ENCODE peak calls at places on chromosomes 2 and 18, in five cellular contexts. W, T, L, M and C are unnamed samples.

GRCh38 chr2:165193178-165193777 is 10.6 kb downstream of the SCN3A start:
- DNase-seq in M (no peak), W (no peak), L (no peak), T (no peak), C (no peak)

GRCh38 chr2:213451542-213452256 is 167.4 kb downstream of the SPAG16 start:
- DNase-seq in W (no peak), T (no peak), M (no peak), L (no peak), C (no peak)

GRCh38 chr2:97664636-97664970 is 759 bp upstream of the ACTR1B start:
- DNase-seq in L (no peak), W (no peak), T (no peak), M (peak), C (no peak)

GRCh38 chr2:185658766-185659165 is 79.8 kb upstream of the FSIP2 start:
- DNase-seq in M (no peak), L (peak), W (no peak), T (no peak), C (no peak)

GRCh38 chr2:213202006-213202405 is 50.6 kb upstream of the IKZF2 start:
- DNase-seq in L (no peak), W (no peak), T (no peak), M (peak), C (no peak)

GRCh38 chr18:55096261-55097026 is 137.2 kb upstream of the CCDC68 start:
- DNase-seq in L (peak), T (no peak), W (no peak), M (peak), C (no peak)

GRCh38 chr2:72973566-72974435 is 56.5 kb downstream of the EMX1 start:
- DNase-seq in L (peak), T (peak), M (peak), W (no peak), C (no peak)

GRCh38 chr2:112958428-112959108 is 19.2 kb upstream of the IL36G start:
- DNase-seq in L (peak), M (peak), W (no peak), T (peak), C (peak)

GRCh38 chr18:75824661-75825060 is 397.2 kb upstream of the SMIM21 start:
- DNase-seq in L (no peak), M (no peak), W (no peak), T (no peak), C (no peak)

GRCh38 chr2:105907159-105907558 is 162.4 kb downstream of the NCK2 start:
- DNase-seq in L (no peak), W (no peak), M (no peak), T (no peak), C (no peak)

GRCh38 chr2:130756041-130756720 is 841 bp downstream of the AMER3 start:
- DNase-seq in W (no peak), T (peak), M (no peak), L (no peak), C (peak)

GRCh38 chr2:58856100-58856499 is 615.0 kb upstream of the FANCL start:
- DNase-seq in L (no peak), W (no peak), T (no peak), M (no peak), C (no peak)

GRCh38 chr2:186780701-186781316 is 68.2 kb downstream of the ZSWIM2 start:
- DNase-seq in M (peak), T (no peak), L (peak), W (no peak), C (no peak)

GRCh38 chr2:19120941-19121750 is 237.3 kb downstream of the OSR1 start:
- DNase-seq in M (no peak), T (no peak), L (peak), W (peak), C (no peak)

GRCh38 chr18:35692866-35693265 is 111.3 kb downstream of the GALNT1 start:
- DNase-seq in T (no peak), M (no peak), L (no peak), W (no peak), C (no peak)

GRCh38 chr2:109381327-109381820 is 232.4 kb downstream of the SEPTIN10 start:
- DNase-seq in T (no peak), L (no peak), M (no peak), W (no peak), C (peak)

GRCh38 chr2:13876491-13877037 is 756.0 kb upstream of the LRATD1 start:
- DNase-seq in L (no peak), T (no peak), W (no peak), M (no peak), C (no peak)

GRCh38 chr2:66435963-66436362 is 1.0 kb downstream of the MEIS1 start:
- DNase-seq in L (no peak), M (no peak), T (no peak), W (no peak), C (no peak)

GRCh38 chr2:195212586-195212985 is 444.4 kb upstream of the SLC39A10 start:
- DNase-seq in L (no peak), W (no peak), T (no peak), M (no peak), C (no peak)

GRCh38 chr2:195768454-195768853 is 111.4 kb downstream of the SLC39A10 start:
- DNase-seq in L (peak), W (no peak), M (no peak), T (no peak), C (no peak)

GRCh38 chr2:12717988-12718661 is 1.4 kb downstream of the TRIB2 start:
- DNase-seq in W (no peak), L (peak), M (peak), T (no peak), C (peak)

GRCh38 chr2:8685697-8686358 is 4.0 kb downstream of the ID2 start:
- DNase-seq in T (peak), W (peak), L (peak), M (peak), C (peak)

GRCh38 chr18:76911440-76911839 is 89.1 kb downstream of the ZNF236 start:
- DNase-seq in W (no peak), T (no peak), M (no peak), L (no peak), C (no peak)

GRCh38 chr2:76050196-76050595 is 339.5 kb upstream of the GCFC2 start:
- DNase-seq in L (no peak), M (no peak), T (no peak), W (no peak), C (no peak)

GRCh38 chr18:63787673-63788072 is 12.5 kb downstream of the SERPINB7 start:
- DNase-seq in M (no peak), T (no peak), L (no peak), W (no peak), C (no peak)

GRCh38 chr2:46869621-46870020 is 46.0 kb downstream of the MCFD2 start:
- DNase-seq in W (no peak), M (no peak), T (no peak), L (no peak), C (no peak)